ENCODE peak calls at places on chromosome 1, in nine cellular contexts. B is tibial nerve, H is HepG2, U is ovary, N is SK-N-SH, O is suprapubic skin, D is A549, J is sigmoid colon, F is K562. G is an unnamed sample.

GRCh38 chr1:223832637-223832943 is 13.2 kb downstream of the TP53BP2 start:
- DNase-seq in F (no peak), J (no peak), O (no peak), B (no peak), U (no peak), N (no peak), H (no peak), D (no peak), G (no peak)

GRCh38 chr1:30476476-30476875 is 246.9 kb downstream of the MATN1 start:
- DNase-seq in N (no peak), J (peak), H (no peak), O (peak), B (no peak), U (no peak), F (no peak), D (no peak), G (no peak)

GRCh38 chr1:197127513-197127912 is 19.0 kb downstream of the ASPM start:
- DNase-seq in D (no peak), U (no peak), F (no peak), B (no peak), O (no peak), J (no peak), H (no peak), N (no peak), G (no peak)

GRCh38 chr1:111903858-111904449 is 85.5 kb downstream of the KCND3 start:
- DNase-seq in D (no peak), O (no peak), B (no peak), H (no peak), U (no peak), N (no peak), J (no peak), F (no peak), G (no peak)

GRCh38 chr1:202143011-202143767 is 1.3 kb downstream of the ARL8A start:
- DNase-seq in O (no peak), B (peak), F (peak), D (peak), U (peak), H (peak), J (peak), N (peak), G (no peak)

GRCh38 chr1:51897699-51898031 is 19.1 kb upstream of the NRDC start:
- DNase-seq in U (no peak), H (no peak), O (no peak), J (no peak), F (no peak), N (no peak), D (peak), B (no peak), G (no peak)

GRCh38 chr1:192795913-192796312 is 12.9 kb upstream of the RGS2 start:
- DNase-seq in D (no peak), F (no peak), U (no peak), J (no peak), H (no peak), N (no peak), B (no peak), O (no peak), G (no peak)

GRCh38 chr1:59703918-59704378 is 110.8 kb upstream of the HOOK1 start:
- DNase-seq in H (no peak), N (no peak), U (no peak), F (no peak), O (no peak), D (no peak), B (no peak), J (no peak), G (no peak)

GRCh38 chr1:173445164-173445563 is 32.0 kb upstream of the PRDX6 start:
- DNase-seq in J (no peak), U (no peak), B (no peak), O (no peak), D (no peak), H (no peak), F (no peak), N (no peak), G (no peak)

GRCh38 chr1:39652534-39652933 is 13.1 kb upstream of the HEYL start:
- DNase-seq in B (no peak), U (no peak), O (no peak), D (no peak), H (no peak), N (no peak), J (no peak), F (no peak), G (no peak)

GRCh38 chr1:167599839-167600581 is 30.0 kb upstream of the RCSD1 start:
- DNase-seq in F (peak), N (peak), D (no peak), U (no peak), B (no peak), J (no peak), O (no peak), H (peak), G (no peak)

GRCh38 chr1:233460692-233461091 is 133.2 kb downstream of the MAP3K21 start:
- DNase-seq in H (no peak), F (no peak), O (no peak), J (no peak), D (no peak), N (no peak), B (no peak), U (no peak), G (no peak)

DNA sequence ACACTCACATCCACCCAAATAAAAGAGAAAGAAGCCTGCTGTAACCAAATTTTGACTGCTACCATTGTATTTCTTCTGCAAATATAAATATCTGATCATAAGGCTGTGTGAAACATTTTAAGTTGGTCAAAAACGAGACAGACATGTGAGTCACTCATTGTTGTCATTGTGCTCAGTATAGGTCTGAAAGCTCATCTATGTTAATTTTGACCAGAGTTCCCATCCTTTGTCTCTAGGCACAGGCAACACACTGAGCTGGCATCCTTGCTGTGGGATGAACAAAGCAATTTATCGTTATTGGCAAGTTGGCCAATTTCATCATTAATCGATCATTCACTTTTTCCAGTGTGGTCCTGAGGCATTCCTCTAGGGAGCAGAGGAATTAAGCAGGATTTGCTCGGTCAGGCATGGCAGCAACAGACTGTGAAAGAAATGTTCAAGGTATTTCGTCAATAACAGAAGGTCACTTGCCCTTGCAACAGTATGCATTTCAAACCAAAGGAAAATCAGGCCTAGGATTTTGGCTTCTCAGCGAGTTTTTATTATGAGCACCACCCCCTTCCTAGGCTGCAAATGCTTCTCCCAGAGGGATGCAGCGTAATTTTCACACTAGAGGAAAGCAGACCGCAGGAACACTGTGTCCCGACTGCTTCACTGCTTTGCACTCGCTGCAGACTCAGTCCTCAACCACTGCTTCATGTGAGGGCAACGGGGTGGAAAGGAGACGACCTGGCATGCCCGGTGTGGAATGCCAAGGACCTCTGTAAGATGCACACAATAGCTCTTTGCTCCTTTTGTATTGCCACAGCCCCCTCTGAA is 87.9 kb upstream of the SMYD2 start:
- DNase-seq in N (no peak), H (no peak), F (no peak), U (no peak), J (no peak), B (no peak), D (no peak), O (no peak), G (no peak)
- TF ChIP-seq EP300 in N (no peak), H (no peak), F (no peak), U (no peak), J (no peak), B (no peak), D (no peak), O (no peak), G (no peak)

GRCh38 chr1:43350976-43351375 is 7.8 kb upstream of the CDC20 start:
- DNase-seq in J (no peak), N (no peak), H (no peak), O (no peak), F (no peak), B (no peak), U (no peak), D (no peak), G (no peak)

GRCh38 chr1:43351421-43352350 is 7.1 kb upstream of the CDC20 start:
- DNase-seq in F (no peak), N (no peak), O (no peak), B (no peak), J (no peak), D (no peak), U (no peak), H (peak), G (no peak)

GRCh38 chr1:43348343-43348808 is 10.4 kb upstream of the CDC20 start:
- DNase-seq in B (no peak), O (no peak), F (no peak), J (no peak), D (peak), H (peak), U (no peak), N (no peak), G (no peak)

GRCh38 chr1:43348809-43349593 is 9.8 kb upstream of the CDC20 start:
- DNase-seq in D (peak), F (peak), U (peak), H (peak), J (peak), N (peak), O (peak), B (peak), G (peak)

DNA sequence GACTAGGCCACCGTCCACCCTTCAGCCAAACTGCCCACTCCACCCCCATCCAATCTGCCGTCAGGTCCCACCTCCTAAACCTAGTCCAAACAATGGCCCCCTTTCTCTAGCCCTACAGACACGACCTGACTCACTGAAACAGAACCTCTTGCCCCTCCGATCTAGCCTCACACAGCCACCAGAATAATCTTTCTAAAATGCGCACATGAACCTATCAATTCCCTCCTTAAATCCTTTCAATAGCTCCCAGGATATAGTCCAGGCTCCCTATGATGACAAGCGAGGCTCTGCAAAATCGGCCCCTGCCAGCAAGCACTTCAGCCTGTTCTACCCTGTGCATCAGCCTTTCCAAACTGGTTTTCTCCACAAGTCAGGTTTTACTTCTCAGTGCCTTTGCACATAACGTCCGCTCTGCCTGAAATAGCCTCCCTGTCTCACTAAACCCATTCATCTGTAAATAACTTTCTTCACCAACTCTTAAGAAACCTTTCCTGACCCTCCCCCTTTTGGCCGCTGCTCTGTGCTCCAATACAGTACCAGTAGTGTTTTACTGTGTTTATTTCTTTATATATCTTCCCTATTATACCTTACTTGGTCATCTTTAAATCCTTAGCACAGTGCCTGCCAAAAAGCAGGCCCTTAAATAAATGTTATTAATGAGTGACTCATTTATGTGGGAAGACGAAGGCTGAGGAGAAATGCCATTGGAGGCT is 9.0 kb upstream of the CDC20 start:
- DNase-seq in U (no peak), H (no peak), D (no peak), O (no peak), F (no peak), N (no peak), B (no peak), J (peak), G (no peak)
- TF ChIP-seq EP300 in U (no peak), H (no peak), D (no peak), O (no peak), F (no peak), N (no peak), B (no peak), J (no peak), G (no peak)

DNA sequence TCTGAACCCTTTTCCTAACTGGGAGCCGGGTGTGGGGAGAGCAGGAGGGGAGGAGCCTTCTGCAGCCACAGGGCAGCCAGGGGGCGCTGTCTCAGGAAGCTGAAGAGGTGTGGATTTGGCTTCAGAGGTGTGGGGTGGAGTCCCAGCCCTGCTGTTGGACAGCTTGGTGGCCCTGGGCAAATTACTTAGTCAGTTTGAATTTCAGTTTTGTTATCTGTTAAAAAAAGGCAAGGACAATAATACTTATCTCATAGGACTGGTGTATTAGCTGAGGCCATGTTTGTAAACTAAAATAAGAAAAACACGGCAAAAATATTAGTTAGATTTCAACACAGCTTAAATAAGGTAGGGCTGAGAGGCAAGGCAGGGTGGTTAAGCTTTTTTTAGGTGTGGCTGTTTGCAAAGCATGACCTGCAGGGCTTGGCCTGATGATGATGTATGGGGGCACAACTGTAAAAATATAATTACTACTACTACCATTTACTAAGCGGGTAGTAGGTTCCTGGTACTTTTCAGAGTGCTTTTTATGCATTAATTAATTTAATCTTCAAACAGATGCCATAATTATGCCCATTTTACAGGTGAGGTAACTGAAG is 111.8 kb downstream of the PLXNA2 start:
- DNase-seq in H (peak), U (peak), B (peak), N (peak), O (peak), F (peak), D (peak), J (peak), G (peak)
- TF ChIP-seq EP300 in H (no peak), U (no peak), B (no peak), N (no peak), O (no peak), F (peak), D (no peak), J (no peak), G (no peak)

GRCh38 chr1:23177438-23178380 is 9.1 kb upstream of the LUZP1 start:
- DNase-seq in D (no peak), O (peak), J (peak), U (peak), F (peak), B (peak), N (peak), H (peak), G (no peak)
- TF ChIP-seq EP300 in D (no peak), O (no peak), J (no peak), U (no peak), F (no peak), B (no peak), N (no peak), H (no peak), G (no peak)

GRCh38 chr1:158124034-158124433 is 56.7 kb upstream of the CD1D start:
- DNase-seq in F (no peak), N (no peak), U (no peak), J (no peak), H (no peak), O (no peak), B (no peak), D (no peak), G (no peak)
- TF ChIP-seq EP300 in F (no peak), N (no peak), U (no peak), J (no peak), H (no peak), O (no peak), B (no peak), D (no peak), G (no peak)

DNA sequence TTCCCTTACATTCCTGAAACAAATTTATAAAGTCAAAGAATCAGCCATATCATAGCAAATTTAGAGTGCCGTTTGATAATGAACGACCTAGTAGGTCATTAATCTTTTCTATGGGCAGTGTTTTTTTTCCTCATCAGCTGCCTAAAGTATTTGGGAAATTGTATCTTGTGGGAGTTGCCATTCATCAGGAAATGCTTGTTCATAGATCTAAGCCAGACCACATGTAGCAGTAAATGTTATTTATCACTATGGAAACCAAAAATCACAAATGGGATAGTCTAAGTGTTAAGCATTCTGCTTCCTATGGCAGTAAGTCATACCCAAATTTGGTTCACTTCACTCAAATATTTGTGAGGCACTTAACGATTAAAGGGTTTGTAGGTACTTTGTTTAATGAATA is 52.9 kb downstream of the LRRC8D start:
- DNase-seq in J (no peak), D (no peak), O (no peak), H (no peak), B (no peak), U (no peak), F (no peak), N (peak), G (no peak)
- TF ChIP-seq EP300 in J (no peak), D (no peak), O (no peak), H (no peak), B (no peak), U (no peak), F (no peak), N (peak), G (no peak)